ENCODE peak calls at places on chromosomes 16 and 17, in four cellular contexts. J is spleen, K is fibroblast of pulmonary artery, S is HFF-Myc. N is an unnamed sample.

GRCh38 chr17:65556014-65556909 is 5.2 kb downstream of the AXIN2 start:
- DNase-seq in K (peak), S (peak), J (peak), N (peak)

GRCh38 chr17:40552806-40553693 is 12.2 kb downstream of the CCR7 start:
- DNase-seq in J (peak), K (no peak), S (no peak), N (peak)

GRCh38 chr16:57758331-57759117 is 23.0 kb downstream of the KATNB1 start:
- DNase-seq in S (no peak), K (no peak), J (no peak), N (no peak)

GRCh38 chr17:65742433-65743312 is 181.2 kb upstream of the AXIN2 start:
- DNase-seq in K (peak), S (no peak), J (no peak), N (no peak)

GRCh38 chr17:4249452-4250029 is 14.2 kb downstream of the ANKFY1 start:
- DNase-seq in S (no peak), K (peak), J (no peak), N (no peak)

GRCh38 chr16:88939814-88940195 is 37.2 kb downstream of the CBFA2T3 start:
- DNase-seq in K (no peak), J (peak), S (no peak), N (no peak)

GRCh38 chr17:62627904-62628603 is 584 bp downstream of the MRC2 start:
- DNase-seq in S (peak), J (no peak), K (peak), N (no peak)

GRCh38 chr16:79089735-79090284 is 510.7 kb downstream of the MAF start:
- DNase-seq in K (no peak), J (no peak), S (no peak), N (no peak)

GRCh38 chr16:75733305-75734141 is 7.2 kb upstream of the CPHXL start:
- DNase-seq in S (peak), J (no peak), K (peak), N (no peak)

GRCh38 chr16:53780051-53780450 is 76.1 kb downstream of the FTO start:
- DNase-seq in S (no peak), K (no peak), J (no peak), N (no peak)

GRCh38 chr16:1354815-1355214 is 3.1 kb downstream of the GNPTG start:
- DNase-seq in S (no peak), K (no peak), J (no peak), N (no peak)

GRCh38 chr17:33753452-33753851 is 460.4 kb upstream of the ASIC2 start:
- DNase-seq in K (no peak), S (no peak), J (no peak), N (no peak)

GRCh38 chr17:55783684-55784245 is 32.9 kb downstream of the PCTP start:
- DNase-seq in K (peak), S (peak), J (no peak), N (no peak)

GRCh38 chr16:3015865-3016521 is 2.0 kb downstream of the CLDN6 start:
- DNase-seq in J (no peak), S (no peak), K (no peak), N (no peak)

GRCh38 chr16:9484901-9485300 is 393.5 kb downstream of the HAPSTR1 start:
- DNase-seq in K (no peak), S (no peak), J (no peak), N (no peak)

GRCh38 chr16:11066231-11066870 is 122.0 kb downstream of the CLEC16A start:
- DNase-seq in K (no peak), J (no peak), S (no peak), N (peak)

GRCh38 chr16:11064846-11065245 is 120.5 kb downstream of the CLEC16A start:
- DNase-seq in K (no peak), S (no peak), J (no peak), N (peak)

GRCh38 chr16:11064202-11064540 is 119.8 kb downstream of the CLEC16A start:
- DNase-seq in J (no peak), S (no peak), K (no peak), N (peak)

GRCh38 chr16:11067697-11068141 is 123.4 kb downstream of the CLEC16A start:
- DNase-seq in S (no peak), K (no peak), J (no peak), N (peak)

GRCh38 chr16:11067266-11067665 is 122.9 kb downstream of the CLEC16A start:
- DNase-seq in S (no peak), K (no peak), J (no peak), N (peak)
- TF ChIP-seq CTCF in S (no peak), K (no peak), J (no peak), N (no peak)

DNA sequence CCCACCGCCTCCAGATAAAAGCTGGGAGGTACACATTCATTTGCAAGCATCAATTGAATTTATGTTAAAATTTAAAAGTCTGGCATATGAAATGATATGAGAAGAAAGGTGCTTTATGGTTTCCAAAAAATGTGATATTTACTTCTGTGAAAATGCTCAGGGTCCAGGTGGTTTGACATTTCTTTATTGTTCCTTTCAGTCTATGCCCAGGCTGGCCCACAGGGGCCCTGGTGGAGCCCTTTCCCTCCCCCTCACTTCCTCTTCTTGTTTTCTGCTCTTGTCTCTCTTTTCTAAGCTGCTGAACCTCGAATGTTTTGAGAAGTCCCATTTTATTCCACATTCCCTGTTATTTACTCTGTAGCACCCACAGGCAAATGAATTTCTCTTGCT is 127.8 kb downstream of the HS3ST3B1 start:
- DNase-seq in S (no peak), J (peak), K (no peak), N (no peak)
- TF ChIP-seq CTCF in S (no peak), J (peak), K (no peak), N (no peak)

GRCh38 chr17:47180337-47180736 is 8.8 kb downstream of the CDC27 start:
- DNase-seq in S (no peak), J (no peak), K (peak), N (no peak)
- TF ChIP-seq CTCF in S (no peak), J (no peak), K (no peak), N (no peak)

DNA sequence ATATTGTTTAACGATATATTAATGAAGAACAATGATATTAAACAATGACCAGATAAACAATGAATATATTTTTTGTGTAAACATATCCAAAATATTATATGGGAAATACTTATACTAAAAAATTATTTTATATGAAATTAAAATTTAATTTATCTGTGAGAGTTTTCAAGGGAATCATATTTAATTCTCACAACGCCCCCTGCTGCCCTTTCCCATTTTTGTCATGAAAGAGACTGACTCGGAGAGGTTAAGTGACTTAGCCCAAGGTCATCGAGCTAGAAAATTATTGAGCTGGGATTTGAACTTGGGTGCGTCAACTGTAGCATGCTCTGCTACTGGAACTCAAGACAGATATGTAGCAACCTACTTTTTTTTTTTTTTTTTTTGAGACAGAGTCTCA is 7.2 kb upstream of the MYCBPAP start:
- DNase-seq in S (no peak), J (no peak), K (no peak), N (no peak)
- TF ChIP-seq CTCF in S (peak), J (peak), K (peak), N (peak)

GRCh38 chr17:45719335-45720071 is 64.6 kb upstream of the CRHR1 start:
- DNase-seq in J (no peak), S (peak), K (peak), N (no peak)
- TF ChIP-seq CTCF in J (no peak), S (peak), K (peak), N (peak)

DNA sequence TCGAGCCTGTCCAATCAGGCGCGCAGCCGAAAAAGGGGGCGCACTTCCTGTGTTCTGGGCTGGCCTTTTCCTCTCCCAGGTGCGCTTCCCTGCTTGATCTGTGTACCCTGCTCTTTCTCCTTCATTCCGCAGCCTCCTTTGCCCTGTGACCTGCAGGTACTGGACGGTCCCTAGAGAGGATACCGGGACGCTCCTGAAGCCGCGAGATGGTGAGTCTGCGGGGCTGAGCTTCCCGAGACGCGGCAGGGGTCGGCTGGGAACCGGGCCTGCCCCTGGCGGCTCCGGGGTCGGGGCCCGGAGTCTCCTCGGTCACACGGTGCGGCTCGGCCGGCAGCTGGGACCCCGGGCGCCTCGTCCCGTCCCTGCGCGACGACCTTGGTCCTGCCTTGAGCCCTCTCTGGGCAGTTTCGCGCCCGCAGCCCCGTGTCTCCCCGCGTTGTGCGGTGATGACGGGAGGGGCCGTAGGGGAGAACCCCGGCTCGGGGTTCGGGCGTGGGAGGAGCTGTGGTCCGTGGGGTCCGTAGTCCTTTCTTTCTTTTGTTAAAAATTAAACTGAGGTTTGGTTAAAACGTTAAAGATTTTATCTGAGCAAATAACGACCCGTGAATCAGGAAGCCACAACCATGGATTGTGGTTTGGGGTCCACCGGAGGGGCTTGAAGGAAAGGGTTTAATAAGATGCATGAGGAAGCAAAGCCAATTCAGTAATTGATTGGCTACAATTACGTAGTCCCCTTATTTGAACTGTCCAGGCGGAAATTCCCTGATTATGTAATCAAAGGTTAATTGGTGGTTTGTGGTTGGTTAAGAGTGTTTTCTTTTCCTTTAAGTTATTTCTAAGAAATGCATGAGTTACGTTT is 172.8 kb upstream of the ZNF267 start:
- DNase-seq in S (no peak), K (peak), J (peak), N (no peak)
- TF ChIP-seq CTCF in S (no peak), K (peak), J (no peak), N (peak)